ENCODE peak calls at places on chromosomes 6 and 20, in six cellular contexts. F is lower lobe of right lung, A is heart left ventricle, J is psoas muscle, D is tibial nerve, P is thoracic aorta. O is an unnamed sample. For H3K27me3, the result is how much of the 10 kb centered on the place peaks cover.

GRCh38 chr6:132698608-132699007 is 15.2 kb downstream of the VNN1 start:
- DNase-seq in P (no peak), A (no peak), F (no peak), D (no peak), J (no peak), O (no peak)

GRCh38 chr20:61975411-61975810 is 90.3 kb downstream of the TAF4 start:
- DNase-seq in J (no peak), P (no peak), A (no peak), F (no peak), D (no peak), O (no peak)

GRCh38 chr6:30837870-30838269 is 46.4 kb upstream of the DDR1 start:
- DNase-seq in A (no peak), D (no peak), P (no peak), J (no peak), F (no peak), O (no peak)

GRCh38 chr6:116536216-116536621 is 9.3 kb downstream of the TRAPPC3L start:
- DNase-seq in P (no peak), F (no peak), D (no peak), J (no peak), A (no peak), O (no peak)

GRCh38 chr6:10763006-10763405 is 15.4 kb downstream of the TMEM14B start:
- DNase-seq in D (no peak), A (no peak), J (no peak), P (no peak), F (no peak), O (no peak)

GRCh38 chr6:1893470-1894130 is 283.9 kb downstream of the FOXC1 start:
- DNase-seq in F (no peak), J (no peak), P (no peak), D (no peak), A (no peak), O (no peak)

GRCh38 chr6:46642928-46643751 is 9.5 kb downstream of the CYP39A1 start:
- DNase-seq in A (no peak), J (no peak), D (no peak), F (no peak), P (no peak), O (no peak)

GRCh38 chr6:91667596-91667995 is 1080.7 kb upstream of the MAP3K7 start:
- DNase-seq in F (no peak), D (no peak), A (no peak), J (no peak), P (no peak), O (no peak)

GRCh38 chr6:44431118-44431725 is 43.7 kb downstream of the CDC5L start:
- DNase-seq in A (no peak), P (no peak), F (no peak), J (no peak), D (no peak), O (no peak)

GRCh38 chr20:23115823-23116222 is 29.7 kb upstream of the CD93 start:
- DNase-seq in F (no peak), A (no peak), J (no peak), D (no peak), P (no peak), O (no peak)

GRCh38 chr20:16243470-16243869 is 329.8 kb downstream of the KIF16B start:
- DNase-seq in J (no peak), P (no peak), F (no peak), A (no peak), D (no peak), O (no peak)

GRCh38 chr6:113089056-113089455 is 741.9 kb downstream of the RFPL4B start:
- DNase-seq in D (no peak), J (no peak), P (no peak), F (no peak), A (no peak), O (no peak)

GRCh38 chr6:81816387-81816786 is 63.9 kb upstream of the TENT5A start:
- DNase-seq in D (no peak), F (no peak), P (no peak), J (no peak), A (no peak), O (no peak)

GRCh38 chr6:33872761-33873160 is 69.0 kb upstream of the MLN start:
- DNase-seq in A (peak), D (no peak), P (no peak), F (no peak), J (peak), O (no peak)

GRCh38 chr20:50052952-50053789 is 59.8 kb downstream of the UBE2V1 start:
- DNase-seq in A (no peak), J (no peak), D (no peak), P (no peak), F (no peak), O (no peak)

GRCh38 chr6:32151885-32152311 is at the start of gene PRRT1:
- DNase-seq in J (no peak), F (no peak), P (no peak), D (no peak), A (no peak), O (no peak)

GRCh38 chr6:41689171-41690008 is 46.0 kb downstream of the TFEB start:
- DNase-seq in P (no peak), F (peak), D (no peak), A (no peak), J (no peak), O (no peak)

GRCh38 chr6:37690964-37691735 is 6.5 kb downstream of the MDGA1 start:
- DNase-seq in J (no peak), P (no peak), F (no peak), D (no peak), A (no peak), O (no peak)

GRCh38 chr6:116530436-116530835 is 15.0 kb downstream of the TRAPPC3L start:
- DNase-seq in J (no peak), P (no peak), A (no peak), F (no peak), D (no peak), O (no peak)

GRCh38 chr6:108592371-108593337 is 31.9 kb downstream of the FOXO3 start:
- DNase-seq in D (no peak), J (peak), P (no peak), F (no peak), A (no peak), O (no peak)

GRCh38 chr6:3341467-3341866 is 82.7 kb downstream of the PSMG4 start:
- DNase-seq in J (peak), F (no peak), D (no peak), P (no peak), A (no peak), O (no peak)

GRCh38 chr20:8909596-8909995 is 159.3 kb upstream of the PLCB4 start:
- DNase-seq in J (no peak), F (no peak), A (no peak), P (no peak), D (no peak), O (no peak)

GRCh38 chr6:169326067-169326799 is 72.6 kb upstream of the THBS2 start:
- DNase-seq in F (no peak), D (no peak), J (no peak), P (no peak), A (no peak), O (no peak)

GRCh38 chr6:85347787-85348186 is 102.1 kb upstream of the NT5E start:
- DNase-seq in P (no peak), D (no peak), J (no peak), A (no peak), F (no peak), O (no peak)

GRCh38 chr6:16511048-16511660 is 250.1 kb downstream of the ATXN1 start:
- DNase-seq in D (no peak), P (no peak), F (no peak), A (no peak), J (no peak), O (no peak)

GRCh38 chr20:32358883-32359632 is 927 bp downstream of the ASXL1 start:
- DNase-seq in F (peak), J (peak), P (no peak), A (peak), D (peak), O (peak)
- H3K27me3 ChIP-seq in F (under half), J (under half), P (under half), A (under half), D (under half), O (under half)

GRCh38 chr20:56625837-56626236 is 3.3 kb upstream of the TFAP2C start:
- DNase-seq in A (no peak), J (no peak), D (no peak), P (no peak), F (no peak), O (no peak)
- H3K27me3 ChIP-seq in A (half or more), J (half or more), D (half or more), P (under half), F (half or more), O (half or more)

DNA sequence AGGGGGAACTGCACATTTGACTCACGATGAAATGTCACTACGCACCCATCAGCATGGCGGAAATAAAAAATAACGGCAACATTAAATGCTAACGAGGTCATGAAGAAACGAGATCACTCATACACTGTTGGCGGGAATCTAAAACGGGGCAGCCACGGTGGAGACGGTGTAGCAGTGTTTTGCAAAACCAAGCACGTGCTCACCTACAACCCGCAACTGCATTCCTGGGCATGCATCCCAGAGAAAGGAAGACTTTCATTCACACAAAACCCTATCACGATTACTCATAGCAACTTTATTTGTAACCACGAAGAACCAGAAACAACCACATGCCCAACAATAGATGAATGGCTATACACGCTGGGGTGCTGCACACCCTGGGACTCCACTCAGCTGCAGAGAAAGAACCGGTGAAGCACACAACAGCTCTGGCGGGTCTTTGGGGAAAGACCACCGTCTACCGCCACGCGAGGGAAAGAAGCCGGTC is 77.0 kb downstream of the YTHDF1 start:
- DNase-seq in F (no peak), D (no peak), A (peak), J (peak), P (no peak), O (no peak)
- H3K27me3 ChIP-seq in F (under half), D (under half), A (under half), J (under half), P (under half), O (half or more)

DNA sequence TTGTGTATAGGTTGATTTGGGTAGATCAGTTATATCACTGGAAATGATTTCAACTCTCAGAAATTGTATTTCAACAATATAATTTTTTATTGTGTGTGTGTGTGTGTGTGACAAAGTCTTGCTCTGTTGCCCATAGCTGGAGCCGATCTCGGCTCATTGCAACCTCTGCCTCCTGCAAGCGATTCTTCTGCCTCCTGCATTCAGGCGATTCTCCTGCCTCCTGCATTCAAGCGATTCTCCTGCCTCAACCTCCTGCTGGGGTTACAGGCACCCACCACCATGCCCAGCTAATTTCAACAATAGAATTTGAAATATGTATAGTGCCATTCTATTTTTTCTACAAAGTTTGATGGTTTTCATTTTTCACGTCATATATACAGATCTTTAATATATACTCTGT is 24.1 kb downstream of the AFDN start:
- DNase-seq in A (no peak), D (no peak), F (no peak), J (no peak), P (no peak), O (no peak)
- H3K27me3 ChIP-seq in A (under half), D (under half), F (under half), J (under half), P (under half), O (under half)

GRCh38 chr20:25859649-25860530 is 163.2 kb upstream of the ZNF337 start:
- DNase-seq in F (peak), J (peak), P (no peak), A (peak), D (no peak), O (peak)

GRCh38 chr20:25860531-25861150 is 164.0 kb upstream of the ZNF337 start:
- DNase-seq in D (no peak), J (no peak), P (no peak), A (peak), F (peak), O (no peak)

GRCh38 chr20:25863536-25864325 is 167.1 kb upstream of the ZNF337 start:
- DNase-seq in J (no peak), F (peak), A (peak), P (no peak), D (no peak), O (no peak)

GRCh38 chr20:25856256-25856884 is 159.7 kb upstream of the ZNF337 start:
- DNase-seq in D (no peak), F (peak), A (peak), P (no peak), J (no peak), O (no peak)

GRCh38 chr20:25858495-25859425 is 162.1 kb upstream of the ZNF337 start:
- DNase-seq in P (no peak), A (no peak), F (no peak), D (no peak), J (no peak), O (no peak)
- H3K27me3 ChIP-seq in P (under half), A (under half), F (under half), D (under half), J (under half), O (under half)

GRCh38 chr6:36329798-36330291 is 6.8 kb downstream of the BNIP5 start:
- DNase-seq in D (no peak), P (no peak), F (no peak), J (no peak), A (no peak), O (no peak)
- H3K27me3 ChIP-seq in D (under half), P (under half), F (under half), J (under half), A (under half), O (half or more)

GRCh38 chr6:159906400-159906799 is 15.6 kb downstream of the MAS1 start:
- DNase-seq in F (no peak), J (no peak), A (no peak), D (no peak), P (no peak), O (no peak)

GRCh38 chr6:159910342-159910741 is 19.6 kb downstream of the MAS1 start:
- DNase-seq in A (no peak), J (no peak), P (no peak), F (no peak), D (no peak), O (no peak)

GRCh38 chr6:159904497-159904911 is 13.7 kb downstream of the MAS1 start:
- DNase-seq in A (no peak), P (no peak), D (no peak), F (no peak), J (no peak), O (no peak)

GRCh38 chr6:159908940-159909339 is 18.2 kb downstream of the MAS1 start:
- DNase-seq in J (no peak), A (no peak), P (no peak), D (no peak), F (no peak), O (no peak)

GRCh38 chr6:159908535-159908934 is 17.7 kb downstream of the MAS1 start:
- DNase-seq in F (no peak), A (no peak), J (no peak), D (no peak), P (no peak), O (no peak)
- H3K27me3 ChIP-seq in F (under half), A (under half), J (under half), D (under half), P (under half), O (under half)

GRCh38 chr20:33010133-33010504 is 2.6 kb downstream of the BPIFB2 start:
- DNase-seq in J (no peak), A (no peak), P (no peak), D (no peak), F (no peak), O (no peak)

GRCh38 chr20:33008336-33009213 is 1.1 kb downstream of the BPIFB2 start:
- DNase-seq in F (no peak), D (no peak), A (peak), J (peak), P (no peak), O (no peak)

GRCh38 chr20:33012327-33013189 is 5.1 kb downstream of the BPIFB2 start:
- DNase-seq in P (no peak), A (no peak), J (no peak), D (no peak), F (no peak), O (no peak)

GRCh38 chr20:33009214-33010132 is 2.0 kb downstream of the BPIFB2 start:
- DNase-seq in A (peak), F (no peak), P (no peak), J (peak), D (no peak), O (no peak)

DNA sequence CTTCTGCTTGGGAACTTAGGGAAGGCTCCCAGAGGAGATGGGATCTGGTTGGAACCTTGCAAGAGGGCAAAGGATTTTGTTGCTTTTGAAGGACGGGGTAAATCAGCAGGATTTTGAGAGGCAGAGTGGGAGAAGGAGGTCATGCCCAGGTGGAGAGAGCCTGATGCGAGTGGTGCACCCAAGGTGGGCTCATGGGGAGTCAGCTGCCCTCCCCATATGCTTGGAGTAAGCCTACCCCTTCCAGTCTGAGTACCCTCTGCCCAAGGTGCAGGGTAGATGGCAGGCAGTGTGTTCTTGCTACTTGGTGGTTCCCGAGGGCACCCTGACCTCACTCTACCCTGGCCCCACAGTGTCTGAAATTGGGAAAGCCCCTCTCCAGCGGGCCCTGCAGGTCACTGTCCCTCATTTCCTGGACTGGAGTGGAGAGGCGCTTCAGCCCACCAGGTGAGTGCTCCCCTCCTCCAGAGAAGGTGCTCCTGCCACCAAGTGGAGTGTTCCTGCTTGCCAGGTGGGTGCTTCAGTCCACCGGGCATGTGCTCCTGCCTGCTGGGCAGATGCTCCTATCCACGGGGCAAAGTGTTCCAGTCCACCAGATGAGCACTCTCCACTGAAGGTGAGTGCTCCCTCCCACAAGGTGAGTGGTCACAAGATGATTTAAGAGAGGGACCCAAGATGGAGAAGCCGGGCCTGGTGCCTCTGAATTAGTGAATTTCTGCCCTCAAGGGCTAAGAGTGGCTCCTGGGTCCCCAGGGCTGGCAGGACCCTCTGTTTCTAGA is 3.4 kb downstream of the BPIFB2 start:
- DNase-seq in P (no peak), J (no peak), A (peak), D (no peak), F (no peak), O (no peak)
- H3K27me3 ChIP-seq in P (under half), J (under half), A (under half), D (under half), F (under half), O (under half)

O was measured in left ventricle myocardium inferior.